ENCODE peak calls at places on chromosomes 12 and 14, in ten cellular contexts. R is A549, O is suprapubic skin, I is sigmoid colon, T is stomach, W is transverse colon, K is SK-N-SH, S is tibial nerve, Y is K562, A is esophagus muscularis mucosa. L is an unnamed sample.

GRCh38 chr14:29868000-29868399 is 59.6 kb downstream of the PRKD1 start:
- DNase-seq in R (no peak), O (no peak), I (no peak), T (no peak), W (no peak), K (no peak), S (no peak), Y (no peak), A (no peak), L (no peak)

GRCh38 chr12:12715459-12716150 is 1.6 kb upstream of the CDKN1B start:
- DNase-seq in R (peak), O (no peak), I (no peak), T (no peak), W (peak), K (no peak), S (peak), Y (no peak), A (peak), L (no peak)

GRCh38 chr12:89357297-89357730 is 5.0 kb upstream of the DUSP6 start:
- DNase-seq in R (no peak), O (no peak), I (no peak), T (no peak), W (no peak), K (no peak), S (no peak), Y (no peak), A (no peak), L (no peak)

GRCh38 chr14:76720382-76720813 is 40.9 kb upstream of the VASH1 start:
- DNase-seq in R (no peak), O (no peak), I (peak), T (peak), W (peak), K (peak), S (peak), Y (no peak), A (peak), L (peak)

GRCh38 chr12:81570234-81570633 is 188.9 kb downstream of the PPFIA2 start:
- DNase-seq in R (no peak), O (no peak), I (no peak), T (no peak), W (no peak), K (no peak), S (no peak), Y (no peak), A (no peak), L (no peak)

GRCh38 chr12:88181881-88182280 is 39.8 kb downstream of the TMTC3 start:
- DNase-seq in R (no peak), O (no peak), I (no peak), T (no peak), W (no peak), K (no peak), S (no peak), Y (no peak), A (no peak), L (no peak)

GRCh38 chr12:124433147-124433874 is 134.1 kb downstream of the NCOR2 start:
- DNase-seq in R (no peak), O (no peak), I (no peak), T (peak), W (no peak), K (no peak), S (no peak), Y (no peak), A (no peak), L (no peak)

GRCh38 chr14:104877806-104878550 is 12.9 kb downstream of the CEP170B start:
- DNase-seq in R (no peak), O (no peak), I (no peak), T (no peak), W (no peak), K (no peak), S (no peak), Y (no peak), A (no peak), L (no peak)

GRCh38 chr14:56057071-56057865 is 60.9 kb upstream of the PELI2 start:
- DNase-seq in R (no peak), O (no peak), I (no peak), T (no peak), W (no peak), K (no peak), S (no peak), Y (no peak), A (no peak), L (no peak)

GRCh38 chr12:109715310-109716091 is 1.9 kb downstream of the FAM222A start:
- DNase-seq in R (peak), O (peak), I (no peak), T (peak), W (peak), K (peak), S (no peak), Y (peak), A (no peak), L (peak)

GRCh38 chr12:121232977-121233627 is 23.2 kb downstream of the P2RX4 start:
- DNase-seq in R (no peak), O (no peak), I (no peak), T (no peak), W (no peak), K (no peak), S (no peak), Y (no peak), A (no peak), L (no peak)

GRCh38 chr12:110279976-110280783 is 867 bp upstream of the ATP2A2 start:
- DNase-seq in R (peak), O (peak), I (peak), T (peak), W (peak), K (peak), S (peak), Y (peak), A (no peak), L (peak)

GRCh38 chr12:45468751-45469615 is 253.1 kb downstream of the ANO6 start:
- DNase-seq in R (no peak), O (no peak), I (no peak), T (no peak), W (no peak), K (no peak), S (no peak), Y (no peak), A (no peak), L (no peak)

GRCh38 chr14:71891970-71892369 is 40.3 kb upstream of the RGS6 start:
- DNase-seq in R (no peak), O (no peak), I (no peak), T (no peak), W (no peak), K (no peak), S (no peak), Y (no peak), A (no peak), L (no peak)

GRCh38 chr12:38113991-38114390 is 202.6 kb upstream of the ALG10B start:
- DNase-seq in R (no peak), O (no peak), I (no peak), T (no peak), W (no peak), K (no peak), S (no peak), Y (no peak), A (no peak), L (no peak)

GRCh38 chr14:53808042-53808441 is 148.6 kb downstream of the BMP4 start:
- DNase-seq in R (no peak), O (no peak), I (no peak), T (no peak), W (no peak), K (no peak), S (no peak), Y (no peak), A (no peak), L (no peak)
- TF ChIP-seq EP300 in R (no peak), O (no peak), I (no peak), T (no peak), W (no peak), K (no peak), S (no peak), Y (no peak), A (no peak), L (no peak)

GRCh38 chr14:102049258-102050025 is 37.4 kb downstream of the HSP90AA1 start:
- DNase-seq in R (no peak), O (no peak), I (no peak), T (no peak), W (no peak), K (no peak), S (no peak), Y (no peak), A (no peak), L (no peak)

GRCh38 chr14:102047808-102048540 is 38.9 kb downstream of the HSP90AA1 start:
- DNase-seq in R (no peak), O (no peak), I (no peak), T (no peak), W (no peak), K (no peak), S (no peak), Y (no peak), A (no peak), L (no peak)

GRCh38 chr14:102044566-102044965 is 42.3 kb downstream of the HSP90AA1 start:
- DNase-seq in R (no peak), O (no peak), I (no peak), T (no peak), W (no peak), K (no peak), S (no peak), Y (no peak), A (no peak), L (no peak)

GRCh38 chr14:102043251-102044025 is 43.4 kb downstream of the HSP90AA1 start:
- DNase-seq in R (no peak), O (no peak), I (no peak), T (no peak), W (no peak), K (no peak), S (no peak), Y (no peak), A (no peak), L (no peak)

DNA sequence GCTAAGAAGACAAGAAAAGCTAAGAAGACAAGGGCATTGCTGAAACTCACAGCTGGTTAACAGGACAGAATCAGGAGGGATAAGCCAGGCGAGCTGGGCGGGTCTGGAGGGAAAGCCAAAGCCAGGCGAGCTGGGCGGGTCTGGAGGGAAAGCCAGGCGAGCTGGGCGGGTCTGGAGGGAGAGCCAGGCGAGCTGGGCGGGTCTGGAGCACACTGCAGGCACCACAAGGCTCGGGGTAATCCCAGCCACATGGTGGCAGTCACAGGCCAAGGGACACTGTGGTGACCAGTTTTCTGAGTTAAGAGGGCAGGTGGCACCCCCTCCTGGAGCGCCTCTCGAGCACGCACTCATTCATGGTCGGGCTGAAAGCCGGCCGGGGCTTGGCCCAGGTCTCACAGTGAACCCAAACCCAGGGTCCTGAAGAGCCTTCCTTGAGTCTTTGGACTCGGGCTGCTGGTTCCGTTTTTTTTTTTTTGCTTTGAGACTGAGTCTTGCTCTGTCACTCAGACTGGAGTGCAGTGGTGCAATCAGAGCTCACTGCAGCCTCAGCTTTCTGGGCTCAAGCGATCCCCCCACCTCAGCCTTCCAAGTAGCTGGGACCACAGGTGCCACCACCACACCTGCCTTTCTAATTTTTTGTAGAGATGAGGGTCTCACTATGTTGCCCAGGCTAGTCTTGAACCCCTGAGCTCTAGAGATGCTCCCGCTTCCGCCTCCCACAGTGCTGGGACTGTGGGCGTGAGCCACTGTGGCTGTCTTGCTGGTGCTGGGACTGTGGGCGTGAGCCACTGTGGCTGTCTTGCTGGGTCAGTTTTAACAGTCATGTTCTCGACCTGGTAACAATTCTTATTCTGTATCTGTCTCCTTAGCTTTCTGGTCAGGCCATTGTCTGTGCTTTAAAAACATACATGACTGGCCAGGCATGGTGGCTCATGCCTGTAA is 40.2 kb downstream of the HSP90AA1 start:
- DNase-seq in R (peak), O (peak), I (peak), T (peak), W (peak), K (peak), S (peak), Y (peak), A (peak), L (peak)
- TF ChIP-seq EP300 in R (no peak), O (no peak), I (no peak), T (no peak), W (no peak), K (no peak), S (peak), Y (no peak), A (no peak), L (no peak)

GRCh38 chr12:104315326-104316224 is 12.0 kb downstream of the EID3 start:
- DNase-seq in R (no peak), O (no peak), I (no peak), T (no peak), W (no peak), K (no peak), S (no peak), Y (no peak), A (no peak), L (no peak)
- TF ChIP-seq EP300 in R (no peak), O (no peak), I (no peak), T (no peak), W (no peak), K (no peak), S (no peak), Y (no peak), A (no peak), L (no peak)

GRCh38 chr12:18546399-18546798 is 191.4 kb downstream of the PLCZ1 start:
- DNase-seq in R (peak), O (no peak), I (no peak), T (no peak), W (no peak), K (no peak), S (no peak), Y (no peak), A (no peak), L (no peak)

GRCh38 chr12:18549598-18549997 is 188.2 kb downstream of the PLCZ1 start:
- DNase-seq in R (no peak), O (no peak), I (no peak), T (no peak), W (no peak), K (no peak), S (no peak), Y (no peak), A (no peak), L (no peak)

GRCh38 chr12:18552829-18553228 is 185.0 kb downstream of the PLCZ1 start:
- DNase-seq in R (no peak), O (no peak), I (no peak), T (no peak), W (no peak), K (peak), S (no peak), Y (no peak), A (no peak), L (no peak)

GRCh38 chr12:18556081-18556645 is 181.6 kb downstream of the PLCZ1 start:
- DNase-seq in R (no peak), O (no peak), I (no peak), T (no peak), W (no peak), K (no peak), S (no peak), Y (no peak), A (no peak), L (no peak)

GRCh38 chr12:18551703-18552102 is 186.1 kb downstream of the PLCZ1 start:
- DNase-seq in R (no peak), O (no peak), I (no peak), T (no peak), W (no peak), K (no peak), S (no peak), Y (no peak), A (no peak), L (no peak)
- TF ChIP-seq EP300 in R (no peak), O (no peak), I (no peak), T (no peak), W (no peak), K (no peak), S (no peak), Y (no peak), A (no peak), L (no peak)

GRCh38 chr14:39050389-39050788 is 52.6 kb downstream of the SEC23A start:
- DNase-seq in R (peak), O (no peak), I (no peak), T (no peak), W (no peak), K (no peak), S (no peak), Y (no peak), A (no peak), L (no peak)
- TF ChIP-seq EP300 in R (no peak), O (no peak), I (no peak), T (no peak), W (no peak), K (no peak), S (no peak), Y (no peak), A (no peak), L (no peak)

GRCh38 chr12:116187158-116187511 is 90.4 kb downstream of the MED13L start:
- DNase-seq in R (no peak), O (no peak), I (no peak), T (no peak), W (no peak), K (no peak), S (no peak), Y (no peak), A (no peak), L (no peak)
- TF ChIP-seq EP300 in R (no peak), O (no peak), I (no peak), T (no peak), W (no peak), K (no peak), S (no peak), Y (no peak), A (no peak), L (no peak)

DNA sequence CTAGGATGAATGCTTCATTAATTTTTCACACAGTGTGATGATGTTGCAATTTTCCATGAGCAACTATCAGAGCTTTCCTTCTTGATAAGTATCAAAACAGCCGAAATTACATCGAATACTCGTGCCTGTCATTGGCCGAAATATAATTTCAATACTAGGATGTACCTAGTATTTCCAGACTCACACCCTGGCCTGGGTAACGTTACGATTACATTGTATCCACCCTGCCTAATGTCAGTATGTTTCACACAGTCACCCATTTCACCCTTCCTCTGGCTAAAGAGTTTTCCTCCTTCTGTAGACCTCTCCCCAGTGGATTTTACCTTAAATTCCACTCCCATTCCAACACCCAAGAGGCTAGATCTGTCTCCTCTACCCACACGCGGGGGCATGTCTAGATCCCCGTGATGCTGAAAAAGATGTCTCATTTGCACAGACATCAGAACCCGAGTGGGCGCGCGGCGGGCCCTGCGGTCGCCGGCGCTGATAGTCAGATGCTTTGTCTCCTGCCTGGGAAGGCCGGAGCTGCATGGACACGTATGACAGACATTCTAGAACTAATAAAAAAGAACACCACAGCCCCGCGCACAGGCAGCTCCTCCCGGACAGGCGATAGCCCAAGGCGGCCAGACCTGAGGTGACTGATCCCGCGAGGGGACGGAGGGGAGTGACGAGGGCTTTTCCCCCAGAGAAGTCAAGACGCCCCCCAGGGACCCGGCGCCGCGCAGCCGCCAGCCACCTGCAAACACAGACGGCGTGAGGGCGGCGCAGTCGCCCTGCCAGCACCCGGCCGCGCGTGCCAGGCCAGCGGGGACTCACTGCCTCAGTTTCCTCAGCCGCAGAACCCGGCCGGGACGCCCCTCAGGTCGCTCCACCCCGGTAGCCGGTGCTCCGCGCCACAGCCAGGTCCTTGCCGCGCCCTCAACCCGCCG is 691 bp downstream of the KIF21A start:
- DNase-seq in R (peak), O (peak), I (peak), T (peak), W (no peak), K (peak), S (peak), Y (peak), A (no peak), L (no peak)
- TF ChIP-seq EP300 in R (no peak), O (no peak), I (no peak), T (no peak), W (no peak), K (no peak), S (no peak), Y (no peak), A (no peak), L (no peak)

GRCh38 chr12:104180389-104180788 is 35.2 kb upstream of the TXNRD1 start:
- DNase-seq in R (peak), O (no peak), I (no peak), T (no peak), W (no peak), K (no peak), S (no peak), Y (no peak), A (no peak), L (no peak)
- TF ChIP-seq EP300 in R (peak), O (no peak), I (no peak), T (no peak), W (no peak), K (no peak), S (no peak), Y (no peak), A (peak), L (no peak)

L was measured in ovary.